ENCODE peak calls at places on chromosomes 12 and 14, in four cellular contexts. One of them, this sample, is unnamed.
A peak's percentile ranks its signal among the peaks of the same experiment; 100 is the strongest.

GRCh38 chr14:65961004-65961403 is 525.2 kb upstream of the CCDC196 start:
- DNase-seq in H9: peak; percentile 75
- DNase-seq in keratinocyte: no peak
- DNase-seq in fibroblast of lung: peak; percentile 11
- DNase-seq in this sample: peak; percentile 90

GRCh38 chr14:32980887-32981501 is 42.3 kb downstream of the NPAS3 start:
- DNase-seq in H9: no peak
- DNase-seq in keratinocyte: no peak
- DNase-seq in fibroblast of lung: no peak
- DNase-seq in this sample: no peak

GRCh38 chr14:67487937-67488893 is at the start of gene TMEM229B:
- DNase-seq in H9: no peak
- DNase-seq in keratinocyte: no peak
- DNase-seq in fibroblast of lung: no peak
- DNase-seq in this sample: peak; percentile 98

GRCh38 chr12:25557830-25558436 is 4.8 kb upstream of the LMNTD1 start:
- DNase-seq in H9: no peak
- DNase-seq in keratinocyte: no peak
- DNase-seq in fibroblast of lung: peak; percentile 73
- DNase-seq in this sample: peak; percentile 87

GRCh38 chr12:27343255-27344000 is 10.8 kb downstream of the BMAL2 start:
- DNase-seq in H9: no peak
- DNase-seq in keratinocyte: peak; percentile 69
- DNase-seq in fibroblast of lung: peak; percentile 86
- DNase-seq in this sample: no peak

GRCh38 chr12:45379261-45379660 is 163.4 kb downstream of the ANO6 start:
- DNase-seq in H9: no peak
- DNase-seq in keratinocyte: peak; percentile 13
- DNase-seq in fibroblast of lung: peak; percentile 61
- DNase-seq in this sample: no peak

GRCh38 chr14:29339491-29339890 is 572.9 kb downstream of the FOXG1 start:
- DNase-seq in H9: no peak
- DNase-seq in keratinocyte: no peak
- DNase-seq in fibroblast of lung: no peak
- DNase-seq in this sample: no peak

GRCh38 chr12:80627773-80628172 is 79.7 kb upstream of the MYF6 start:
- DNase-seq in H9: no peak
- DNase-seq in keratinocyte: no peak
- DNase-seq in fibroblast of lung: peak; percentile 97
- DNase-seq in this sample: no peak

GRCh38 chr14:59585891-59586554 is 9.4 kb upstream of the CCDC175 start:
- DNase-seq in H9: no peak
- DNase-seq in keratinocyte: no peak
- DNase-seq in fibroblast of lung: peak; percentile 28
- DNase-seq in this sample: no peak

GRCh38 chr12:460301-461230 is 827 bp downstream of the B4GALNT3 start:
- DNase-seq in H9: no peak
- DNase-seq in keratinocyte: no peak
- DNase-seq in fibroblast of lung: no peak
- DNase-seq in this sample: no peak

DNA sequence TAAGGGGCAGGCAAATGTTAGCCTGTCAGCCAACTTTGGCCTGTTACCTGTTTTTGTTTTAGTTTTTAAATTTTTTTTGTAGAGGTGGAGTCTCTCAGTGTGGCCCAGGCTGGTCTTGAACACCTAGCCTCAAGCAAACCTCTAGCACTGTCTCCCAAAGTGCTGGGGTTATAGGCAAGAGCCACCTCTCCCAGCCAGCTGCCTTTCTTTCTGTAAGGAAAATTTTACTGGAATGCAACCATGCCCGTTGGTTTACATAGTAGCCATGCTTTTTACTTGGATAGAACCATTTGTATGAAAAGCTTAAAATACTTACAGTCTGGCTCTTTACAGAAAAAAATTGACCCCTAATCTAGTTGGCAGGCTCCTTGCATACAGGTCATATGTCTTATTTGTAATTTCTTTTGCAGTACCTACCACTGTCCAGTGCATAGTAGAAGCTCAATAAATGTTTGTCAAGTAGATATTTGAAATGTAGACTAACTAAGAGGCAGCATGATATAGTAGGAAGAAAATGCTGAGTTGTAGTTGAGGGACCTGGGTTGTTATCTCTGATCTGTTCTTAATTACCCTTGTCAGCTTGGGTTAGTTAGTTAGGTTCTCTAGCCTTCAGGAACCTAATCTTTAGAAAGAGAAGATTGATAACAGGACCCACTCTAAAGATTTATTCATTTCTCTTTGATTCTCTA is 4.7 kb downstream of the MDM2 start:
- DNase-seq in H9: no peak
- DNase-seq in keratinocyte: no peak
- DNase-seq in fibroblast of lung: no peak
- DNase-seq in this sample: no peak
- H3K79me2 ChIP-seq in H9: peaks cover 5% of the 10 kb centered on the region
- H3K79me2 ChIP-seq in keratinocyte: peaks cover 70% of the 10 kb centered on the region
- H3K79me2 ChIP-seq in fibroblast of lung: peaks cover 75% of the 10 kb centered on the region
- H3K79me2 ChIP-seq in this sample: peaks cover 83% of the 10 kb centered on the region

DNA sequence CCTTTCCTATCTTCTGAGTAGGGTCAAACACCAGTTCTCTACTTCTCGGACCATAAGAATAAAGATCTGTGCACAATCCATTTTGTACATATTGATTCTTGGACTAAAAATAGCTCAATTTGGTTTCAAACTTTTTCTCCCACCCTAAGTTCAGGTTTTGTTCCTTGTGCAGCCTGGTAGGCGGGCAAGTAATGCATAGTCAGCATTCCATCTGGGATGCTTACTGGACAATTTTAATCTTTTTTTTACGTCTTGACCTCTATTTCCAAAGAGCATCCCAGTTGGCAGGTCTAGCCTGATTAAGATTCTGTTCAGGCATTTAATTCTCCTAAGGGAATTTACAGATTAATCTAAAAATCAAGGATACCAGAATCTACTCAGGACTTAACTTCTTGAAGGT is 126.9 kb downstream of the BICD1 start:
- DNase-seq in H9: no peak
- DNase-seq in keratinocyte: no peak
- DNase-seq in fibroblast of lung: no peak
- DNase-seq in this sample: no peak
- H3K79me2 ChIP-seq in H9: no peaks in the 10 kb centered on the region
- H3K79me2 ChIP-seq in keratinocyte: no peaks in the 10 kb centered on the region
- H3K79me2 ChIP-seq in fibroblast of lung: no peaks in the 10 kb centered on the region
- H3K79me2 ChIP-seq in this sample: peaks cover 60% of the 10 kb centered on the region

GRCh38 chr14:69131176-69131575 is 21.7 kb downstream of the DCAF5 start:
- DNase-seq in H9: no peak
- DNase-seq in keratinocyte: no peak
- DNase-seq in fibroblast of lung: no peak
- DNase-seq in this sample: no peak
- H3K79me2 ChIP-seq in H9: no peaks in the 10 kb centered on the region
- H3K79me2 ChIP-seq in keratinocyte: peaks cover 61% of the 10 kb centered on the region
- H3K79me2 ChIP-seq in fibroblast of lung: peaks cover 21% of the 10 kb centered on the region
- H3K79me2 ChIP-seq in this sample: peaks cover 100% of the 10 kb centered on the region

GRCh38 chr14:23145794-23146422 is 26.9 kb upstream of the CEBPE start:
- DNase-seq in H9: no peak
- DNase-seq in keratinocyte: no peak
- DNase-seq in fibroblast of lung: peak; percentile 38
- DNase-seq in this sample: no peak
- H3K79me2 ChIP-seq in H9: no peaks in the 10 kb centered on the region
- H3K79me2 ChIP-seq in keratinocyte: no peaks in the 10 kb centered on the region
- H3K79me2 ChIP-seq in fibroblast of lung: no peaks in the 10 kb centered on the region
- H3K79me2 ChIP-seq in this sample: no peaks in the 10 kb centered on the region

GRCh38 chr12:111589601-111590000 is 9.5 kb downstream of the ATXN2 start:
- DNase-seq in H9: no peak
- DNase-seq in keratinocyte: no peak
- DNase-seq in fibroblast of lung: no peak
- DNase-seq in this sample: no peak
- H3K79me2 ChIP-seq in H9: peaks cover 33% of the 10 kb centered on the region
- H3K79me2 ChIP-seq in keratinocyte: peaks cover 99% of the 10 kb centered on the region
- H3K79me2 ChIP-seq in fibroblast of lung: peaks cover 97% of the 10 kb centered on the region
- H3K79me2 ChIP-seq in this sample: peaks cover 98% of the 10 kb centered on the region

GRCh38 chr12:51496907-51497306 is 72.3 kb downstream of the SLC4A8 start:
- DNase-seq in H9: no peak
- DNase-seq in keratinocyte: no peak
- DNase-seq in fibroblast of lung: no peak
- DNase-seq in this sample: no peak
- H3K79me2 ChIP-seq in H9: no peaks in the 10 kb centered on the region
- H3K79me2 ChIP-seq in keratinocyte: no peaks in the 10 kb centered on the region
- H3K79me2 ChIP-seq in fibroblast of lung: no peaks in the 10 kb centered on the region
- H3K79me2 ChIP-seq in this sample: no peaks in the 10 kb centered on the region

This sample was measured in Karpas-422.